ENCODE peak calls at places on chromosomes 2 and 18, in ten cellular contexts. G, S, J, L, Y, T, I, H, Q and W are unnamed samples. For H3K27me3, the result is how much of the 10 kb centered on the place peaks cover.

GRCh38 chr2:202023198-202023903 is 10.3 kb upstream of the FZD7 start:
- DNase-seq in S (no peak), Q (no peak), G (no peak), J (no peak), H (no peak), L (peak), Y (no peak), I (no peak), T (peak), W (no peak)

GRCh38 chr2:214127178-214127970 is 283.5 kb upstream of the VWC2L start:
- DNase-seq in J (peak), Y (peak), T (no peak), I (no peak), Q (no peak), S (no peak), H (no peak), G (no peak), L (no peak), W (no peak)

GRCh38 chr18:31156831-31157763 is 5.6 kb downstream of the DSC1 start:
- DNase-seq in I (no peak), T (no peak), Q (no peak), Y (no peak), G (no peak), J (no peak), S (no peak), H (no peak), L (no peak), W (no peak)

GRCh38 chr2:18268400-18268799 is 292.1 kb downstream of the RDH14 start:
- DNase-seq in L (no peak), J (no peak), Y (peak), S (no peak), T (no peak), I (no peak), G (no peak), H (no peak), Q (peak), W (no peak)

GRCh38 chr2:138846216-138846821 is 66.1 kb upstream of the NXPH2 start:
- DNase-seq in J (no peak), H (no peak), Y (peak), Q (peak), S (peak), I (no peak), T (no peak), L (no peak), G (peak), W (no peak)

GRCh38 chr2:241317391-241317790 is 1.7 kb downstream of the SEPTIN2 start:
- DNase-seq in I (no peak), G (no peak), S (no peak), J (no peak), H (no peak), L (no peak), Y (no peak), T (no peak), Q (no peak), W (no peak)

GRCh38 chr2:232353660-232354059 is 24.9 kb upstream of the ALPP start:
- DNase-seq in Q (no peak), G (no peak), H (no peak), J (no peak), S (no peak), T (no peak), Y (no peak), L (no peak), I (no peak), W (no peak)

GRCh38 chr2:197207106-197207505 is 103.5 kb downstream of the ANKRD44 start:
- DNase-seq in J (no peak), S (no peak), Q (no peak), Y (no peak), T (no peak), G (no peak), H (no peak), L (no peak), I (no peak), W (no peak)

GRCh38 chr2:188295067-188295685 is 3.5 kb downstream of the GULP1 start:
- DNase-seq in I (no peak), L (no peak), T (no peak), J (no peak), Y (no peak), Q (peak), S (no peak), H (no peak), G (no peak), W (no peak)

GRCh38 chr2:207953354-207953753 is 72.0 kb downstream of the PLEKHM3 start:
- DNase-seq in T (no peak), I (no peak), Y (no peak), H (no peak), Q (no peak), L (no peak), S (no peak), G (no peak), J (no peak), W (no peak)

GRCh38 chr18:48942554-48943261 is 8.1 kb downstream of the SMAD7 start:
- DNase-seq in I (no peak), L (no peak), T (no peak), G (peak), J (no peak), Q (peak), S (peak), Y (peak), H (no peak), W (no peak)

GRCh38 chr2:88442501-88442900 is 10.0 kb downstream of the FOXI3 start:
- DNase-seq in H (no peak), Y (no peak), S (no peak), L (no peak), T (no peak), G (no peak), J (no peak), Q (no peak), I (no peak), W (no peak)

GRCh38 chr2:239387811-239388210 is 13.0 kb downstream of the HDAC4 start:
- DNase-seq in G (no peak), H (no peak), S (no peak), J (no peak), L (no peak), Y (no peak), I (no peak), Q (no peak), T (no peak), W (no peak)

DNA sequence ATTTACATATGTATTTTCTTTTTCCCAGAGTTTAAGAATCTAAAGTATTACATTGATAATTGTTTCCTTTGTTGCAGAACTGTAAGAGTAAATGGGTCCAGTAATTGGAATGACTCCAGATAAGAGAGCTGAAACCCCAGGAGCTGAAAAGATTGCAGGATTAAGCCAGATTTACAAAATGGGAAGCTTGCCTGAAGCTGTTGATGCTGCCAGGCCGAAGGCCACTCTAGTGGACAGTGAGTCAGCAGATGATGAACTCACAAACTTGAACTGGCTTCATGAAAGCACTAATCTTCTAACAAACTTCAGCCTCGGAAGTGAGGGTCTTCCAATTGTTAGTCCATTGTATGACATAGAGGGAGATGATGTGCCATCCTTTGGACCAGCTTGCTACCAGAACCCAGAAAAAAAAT is 183.8 kb upstream of the STON1 start:
- DNase-seq in H (no peak), T (no peak), I (peak), G (no peak), Q (peak), S (peak), L (no peak), Y (peak), J (peak), W (peak)
- H3K27ac ChIP-seq in H (no peak), T (no peak), I (peak), G (no peak), Q (peak), S (peak), L (peak), Y (peak), J (peak), W (peak)

GRCh38 chr18:877238-877637 is 27.4 kb upstream of the ADCYAP1 start:
- DNase-seq in I (no peak), H (no peak), T (no peak), S (no peak), L (no peak), J (no peak), Y (no peak), G (no peak), Q (no peak), W (no peak)
- H3K27me3 ChIP-seq in I (under half), H (under half), T (under half), S (under half), L (under half), J (under half), Y (under half), G (under half), Q (under half), W (under half)

GRCh38 chr2:20108655-20109396 is 57.4 kb upstream of the LAPTM4A start:
- DNase-seq in I (no peak), G (no peak), Q (no peak), H (no peak), T (no peak), Y (peak), J (no peak), S (peak), L (no peak), W (no peak)
- TF ChIP-seq POLR2A in I (no peak), G (no peak), Q (no peak), H (no peak), T (no peak), Y (no peak), J (no peak), S (no peak), L (no peak), W (no peak)

DNA sequence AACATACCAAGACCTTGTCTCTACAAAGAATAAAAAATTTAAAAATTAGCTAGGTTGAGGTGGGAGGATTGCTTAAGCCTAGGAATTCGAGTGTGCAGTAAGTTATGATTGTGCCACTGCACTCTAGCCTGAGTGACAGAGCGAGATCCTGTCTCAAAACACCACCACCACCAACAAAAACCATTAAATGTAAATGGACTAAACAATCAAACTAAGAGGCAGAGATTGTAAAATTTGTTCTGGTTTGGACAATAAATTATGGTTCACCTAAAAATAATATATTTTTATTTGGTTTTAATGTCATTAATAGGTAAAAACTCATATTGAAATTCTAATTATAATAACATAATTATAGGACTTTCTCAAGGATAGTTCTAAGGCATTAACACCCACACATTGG is 9.9 kb upstream of the ATIC start:
- DNase-seq in H (no peak), G (no peak), S (no peak), T (no peak), L (no peak), J (no peak), Q (no peak), I (no peak), Y (no peak), W (no peak)
- H3K27ac ChIP-seq in H (no peak), G (no peak), S (no peak), T (no peak), L (no peak), J (no peak), Q (no peak), I (no peak), Y (no peak), W (no peak)

DNA sequence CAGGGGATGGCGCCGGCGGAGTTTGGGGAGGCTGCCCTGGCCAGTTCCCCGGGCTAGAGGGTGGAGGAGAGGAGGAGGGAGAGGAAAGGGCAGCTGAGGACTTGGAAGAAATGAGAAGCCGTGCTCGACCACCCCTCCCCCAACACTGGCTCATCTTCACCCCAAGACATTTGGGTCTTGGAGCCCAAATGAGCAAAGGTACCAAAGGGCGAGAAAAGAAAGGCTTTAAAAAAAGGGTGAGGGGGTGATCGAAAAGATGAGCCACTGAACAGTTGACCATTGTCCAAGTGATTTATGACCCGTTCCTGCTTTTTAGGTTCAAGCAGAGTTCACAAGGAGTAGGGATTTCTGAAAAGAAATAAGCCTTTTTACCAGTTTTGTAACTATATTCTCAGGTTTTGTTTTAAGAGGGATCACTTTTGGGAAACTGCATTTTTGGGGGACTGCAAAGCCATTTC is 8.5 kb downstream of the HOXD3 start:
- DNase-seq in S (no peak), Y (no peak), J (no peak), G (no peak), I (peak), L (no peak), H (no peak), T (no peak), Q (no peak), W (no peak)
- H3K27me3 ChIP-seq in S (half or more), Y (half or more), J (half or more), G (under half), I (under half), L (half or more), H (half or more), T (half or more), Q (under half), W (half or more)

DNA sequence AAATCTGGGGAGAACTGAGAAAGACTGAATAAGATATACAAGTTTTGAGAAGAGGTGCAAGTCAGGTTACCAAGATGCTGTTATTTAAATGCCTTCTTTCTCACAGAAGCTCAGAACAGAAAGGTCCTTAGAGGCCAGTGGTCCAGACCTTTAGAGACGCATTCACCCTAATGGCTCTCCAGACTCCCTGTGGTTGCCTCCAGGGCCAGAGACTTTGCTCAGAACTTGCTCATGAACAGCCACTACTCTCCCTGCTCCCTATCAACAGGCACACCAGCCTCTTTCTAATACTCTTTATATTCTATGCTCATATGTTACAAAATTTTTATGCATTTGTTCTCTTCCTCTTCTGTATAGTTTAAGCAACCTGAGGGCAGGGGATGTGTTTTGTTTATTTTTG is 349.0 kb upstream of the TNP1 start:
- DNase-seq in I (no peak), G (no peak), L (no peak), S (no peak), Y (no peak), J (no peak), H (no peak), T (no peak), Q (no peak), W (no peak)
- TF ChIP-seq POLR2A in I (no peak), G (no peak), L (no peak), S (no peak), Y (no peak), J (no peak), H (no peak), T (no peak), Q (no peak), W (no peak)